ENCODE peak calls at places on chromosomes 12 and 14, in ten cellular contexts. One of them, this sample, is unnamed.

GRCh38 chr12:48000878-48001321 is 3.4 kb downstream of the COL2A1 start:
- DNase-seq in GM12892: no peak
- DNase-seq in PC-3: peak; percentile 73
- DNase-seq in stimulated activated CD4-positive, alpha-beta T cell treated with anti-CD3 and anti-CD28 coated beads, Interleukin-15, amount 100 ng/mL, for 24 hours: peak; percentile 31
- DNase-seq in CD8-positive, alpha-beta T cell: no peak
- DNase-seq in T-cell: no peak
- DNase-seq in GM04504: peak; percentile 24
- DNase-seq in NCI-H1092 treated with DMSO at 0.1 percent for 48 hours: peak; percentile 63
- DNase-seq in NCI-H2081: peak; percentile 28
- DNase-seq in hippocampal formation: no peak
- DNase-seq in this sample: peak; percentile 29

GRCh38 chr12:54463034-54463433 is 10.4 kb downstream of the GTSF1 start:
- DNase-seq in CD8-positive, alpha-beta T cell: no peak
- DNase-seq in GM12892: no peak
- DNase-seq in NCI-H2081: no peak
- DNase-seq in hippocampal formation: no peak
- DNase-seq in PC-3: peak; percentile 46
- DNase-seq in NCI-H1092 treated with DMSO at 0.1 percent for 48 hours: no peak
- DNase-seq in stimulated activated CD4-positive, alpha-beta T cell treated with anti-CD3 and anti-CD28 coated beads, Interleukin-15, amount 100 ng/mL, for 24 hours: no peak
- DNase-seq in T-cell: no peak
- DNase-seq in GM04504: peak; percentile 81
- DNase-seq in this sample: no peak

GRCh38 chr14:104082807-104083206 is 2.7 kb upstream of the ASPG start:
- DNase-seq in NCI-H1092 treated with DMSO at 0.1 percent for 48 hours: no peak
- DNase-seq in hippocampal formation: no peak
- DNase-seq in CD8-positive, alpha-beta T cell: no peak
- DNase-seq in GM04504: no peak
- DNase-seq in T-cell: no peak
- DNase-seq in stimulated activated CD4-positive, alpha-beta T cell treated with anti-CD3 and anti-CD28 coated beads, Interleukin-15, amount 100 ng/mL, for 24 hours: no peak
- DNase-seq in PC-3: no peak
- DNase-seq in NCI-H2081: no peak
- DNase-seq in GM12892: no peak
- DNase-seq in this sample: no peak

GRCh38 chr12:81502912-81503695 is 256.0 kb downstream of the PPFIA2 start:
- DNase-seq in GM12892: no peak
- DNase-seq in NCI-H1092 treated with DMSO at 0.1 percent for 48 hours: no peak
- DNase-seq in GM04504: peak; percentile 9
- DNase-seq in T-cell: no peak
- DNase-seq in hippocampal formation: no peak
- DNase-seq in stimulated activated CD4-positive, alpha-beta T cell treated with anti-CD3 and anti-CD28 coated beads, Interleukin-15, amount 100 ng/mL, for 24 hours: no peak
- DNase-seq in NCI-H2081: no peak
- DNase-seq in PC-3: peak; percentile 20
- DNase-seq in CD8-positive, alpha-beta T cell: no peak
- DNase-seq in this sample: no peak

GRCh38 chr12:70671698-70672097 is 34.5 kb upstream of the PTPRB start:
- DNase-seq in PC-3: no peak
- DNase-seq in CD8-positive, alpha-beta T cell: no peak
- DNase-seq in stimulated activated CD4-positive, alpha-beta T cell treated with anti-CD3 and anti-CD28 coated beads, Interleukin-15, amount 100 ng/mL, for 24 hours: no peak
- DNase-seq in NCI-H1092 treated with DMSO at 0.1 percent for 48 hours: no peak
- DNase-seq in NCI-H2081: no peak
- DNase-seq in GM04504: no peak
- DNase-seq in hippocampal formation: no peak
- DNase-seq in T-cell: no peak
- DNase-seq in GM12892: no peak
- DNase-seq in this sample: no peak

GRCh38 chr14:29039171-29039570 is 272.6 kb downstream of the FOXG1 start:
- DNase-seq in stimulated activated CD4-positive, alpha-beta T cell treated with anti-CD3 and anti-CD28 coated beads, Interleukin-15, amount 100 ng/mL, for 24 hours: no peak
- DNase-seq in hippocampal formation: no peak
- DNase-seq in PC-3: peak; percentile 11
- DNase-seq in NCI-H2081: peak; percentile 10
- DNase-seq in GM04504: peak; percentile 21
- DNase-seq in NCI-H1092 treated with DMSO at 0.1 percent for 48 hours: no peak
- DNase-seq in CD8-positive, alpha-beta T cell: no peak
- DNase-seq in GM12892: no peak
- DNase-seq in T-cell: no peak
- DNase-seq in this sample: no peak

GRCh38 chr14:49769171-49769570 is 1.2 kb downstream of the KLHDC2 start:
- DNase-seq in stimulated activated CD4-positive, alpha-beta T cell treated with anti-CD3 and anti-CD28 coated beads, Interleukin-15, amount 100 ng/mL, for 24 hours: no peak
- DNase-seq in NCI-H2081: no peak
- DNase-seq in GM04504: no peak
- DNase-seq in PC-3: peak; percentile 81
- DNase-seq in CD8-positive, alpha-beta T cell: no peak
- DNase-seq in NCI-H1092 treated with DMSO at 0.1 percent for 48 hours: no peak
- DNase-seq in hippocampal formation: no peak
- DNase-seq in T-cell: no peak
- DNase-seq in GM12892: no peak
- DNase-seq in this sample: no peak

GRCh38 chr14:29799718-29800117 is 127.9 kb downstream of the PRKD1 start:
- DNase-seq in GM12892: no peak
- DNase-seq in stimulated activated CD4-positive, alpha-beta T cell treated with anti-CD3 and anti-CD28 coated beads, Interleukin-15, amount 100 ng/mL, for 24 hours: no peak
- DNase-seq in T-cell: no peak
- DNase-seq in hippocampal formation: no peak
- DNase-seq in NCI-H1092 treated with DMSO at 0.1 percent for 48 hours: no peak
- DNase-seq in NCI-H2081: no peak
- DNase-seq in PC-3: no peak
- DNase-seq in GM04504: no peak
- DNase-seq in CD8-positive, alpha-beta T cell: no peak
- DNase-seq in this sample: no peak

GRCh38 chr14:52553002-52553670 is 500 bp downstream of the GPR137C start:
- DNase-seq in GM12892: peak; percentile 19
- DNase-seq in PC-3: peak; percentile 28
- DNase-seq in hippocampal formation: no peak
- DNase-seq in NCI-H1092 treated with DMSO at 0.1 percent for 48 hours: peak; percentile 63
- DNase-seq in stimulated activated CD4-positive, alpha-beta T cell treated with anti-CD3 and anti-CD28 coated beads, Interleukin-15, amount 100 ng/mL, for 24 hours: peak; percentile 60
- DNase-seq in GM04504: no peak
- DNase-seq in NCI-H2081: peak; percentile 44
- DNase-seq in CD8-positive, alpha-beta T cell: peak; percentile 32
- DNase-seq in T-cell: peak; percentile 47
- DNase-seq in this sample: peak; percentile 53

GRCh38 chr12:52280796-52281560 is 6.5 kb downstream of the KRT86 start:
- DNase-seq in GM12892: no peak
- DNase-seq in CD8-positive, alpha-beta T cell: no peak
- DNase-seq in GM04504: peak; percentile 94
- DNase-seq in NCI-H1092 treated with DMSO at 0.1 percent for 48 hours: no peak
- DNase-seq in PC-3: peak; percentile 99
- DNase-seq in hippocampal formation: no peak
- DNase-seq in NCI-H2081: no peak
- DNase-seq in stimulated activated CD4-positive, alpha-beta T cell treated with anti-CD3 and anti-CD28 coated beads, Interleukin-15, amount 100 ng/mL, for 24 hours: no peak
- DNase-seq in T-cell: no peak
- DNase-seq in this sample: no peak

GRCh38 chr12:8038659-8039114 is 6.2 kb downstream of the FOXJ2 start:
- DNase-seq in NCI-H2081: peak; percentile 91
- DNase-seq in GM04504: peak; percentile 40
- DNase-seq in PC-3: no peak
- DNase-seq in GM12892: no peak
- DNase-seq in T-cell: no peak
- DNase-seq in stimulated activated CD4-positive, alpha-beta T cell treated with anti-CD3 and anti-CD28 coated beads, Interleukin-15, amount 100 ng/mL, for 24 hours: peak; percentile 46
- DNase-seq in CD8-positive, alpha-beta T cell: no peak
- DNase-seq in hippocampal formation: no peak
- DNase-seq in NCI-H1092 treated with DMSO at 0.1 percent for 48 hours: peak; percentile 75
- DNase-seq in this sample: peak; percentile 59

GRCh38 chr14:104688755-104689619 is at the start of gene INF2:
- DNase-seq in NCI-H2081: peak; percentile 51
- DNase-seq in GM04504: no peak
- DNase-seq in hippocampal formation: peak; percentile 63
- DNase-seq in GM12892: peak; percentile 95
- DNase-seq in T-cell: peak; percentile 53
- DNase-seq in CD8-positive, alpha-beta T cell: peak; percentile 27
- DNase-seq in PC-3: peak; percentile 74
- DNase-seq in stimulated activated CD4-positive, alpha-beta T cell treated with anti-CD3 and anti-CD28 coated beads, Interleukin-15, amount 100 ng/mL, for 24 hours: peak; percentile 69
- DNase-seq in NCI-H1092 treated with DMSO at 0.1 percent for 48 hours: peak; percentile 69
- DNase-seq in this sample: peak; percentile 61

GRCh38 chr14:94884616-94885230 is 114.8 kb upstream of the GSC start:
- DNase-seq in T-cell: no peak
- DNase-seq in PC-3: no peak
- DNase-seq in CD8-positive, alpha-beta T cell: no peak
- DNase-seq in stimulated activated CD4-positive, alpha-beta T cell treated with anti-CD3 and anti-CD28 coated beads, Interleukin-15, amount 100 ng/mL, for 24 hours: no peak
- DNase-seq in GM12892: no peak
- DNase-seq in GM04504: no peak
- DNase-seq in hippocampal formation: no peak
- DNase-seq in NCI-H1092 treated with DMSO at 0.1 percent for 48 hours: no peak
- DNase-seq in NCI-H2081: no peak
- DNase-seq in this sample: no peak

GRCh38 chr14:23182372-23183014 is 967 bp downstream of the SLC7A8 start:
- DNase-seq in CD8-positive, alpha-beta T cell: peak; percentile 27
- DNase-seq in NCI-H2081: no peak
- DNase-seq in T-cell: peak; percentile 14
- DNase-seq in GM04504: no peak
- DNase-seq in PC-3: peak; percentile 35
- DNase-seq in stimulated activated CD4-positive, alpha-beta T cell treated with anti-CD3 and anti-CD28 coated beads, Interleukin-15, amount 100 ng/mL, for 24 hours: peak; percentile 62
- DNase-seq in GM12892: no peak
- DNase-seq in hippocampal formation: no peak
- DNase-seq in NCI-H1092 treated with DMSO at 0.1 percent for 48 hours: no peak
- DNase-seq in this sample: peak; percentile 52

GRCh38 chr14:21723431-21724045 is 49.9 kb upstream of the OR4E1 start:
- DNase-seq in GM04504: no peak
- DNase-seq in T-cell: peak; percentile 21
- DNase-seq in stimulated activated CD4-positive, alpha-beta T cell treated with anti-CD3 and anti-CD28 coated beads, Interleukin-15, amount 100 ng/mL, for 24 hours: peak; percentile 56
- DNase-seq in PC-3: peak; percentile 32
- DNase-seq in NCI-H1092 treated with DMSO at 0.1 percent for 48 hours: peak; percentile 9
- DNase-seq in GM12892: no peak
- DNase-seq in CD8-positive, alpha-beta T cell: peak; percentile 9
- DNase-seq in hippocampal formation: no peak
- DNase-seq in NCI-H2081: peak; percentile 2
- DNase-seq in this sample: peak; percentile 63

GRCh38 chr12:104722541-104723534 is 235.3 kb downstream of the SLC41A2 start:
- DNase-seq in PC-3: no peak
- DNase-seq in GM12892: no peak
- DNase-seq in CD8-positive, alpha-beta T cell: no peak
- DNase-seq in NCI-H2081: no peak
- DNase-seq in hippocampal formation: no peak
- DNase-seq in stimulated activated CD4-positive, alpha-beta T cell treated with anti-CD3 and anti-CD28 coated beads, Interleukin-15, amount 100 ng/mL, for 24 hours: no peak
- DNase-seq in T-cell: no peak
- DNase-seq in NCI-H1092 treated with DMSO at 0.1 percent for 48 hours: peak; percentile 32
- DNase-seq in GM04504: no peak
- DNase-seq in this sample: no peak

GRCh38 chr12:107600596-107601144 is 84.9 kb upstream of the PWP1 start:
- DNase-seq in PC-3: no peak
- DNase-seq in NCI-H2081: no peak
- DNase-seq in stimulated activated CD4-positive, alpha-beta T cell treated with anti-CD3 and anti-CD28 coated beads, Interleukin-15, amount 100 ng/mL, for 24 hours: no peak
- DNase-seq in GM04504: no peak
- DNase-seq in NCI-H1092 treated with DMSO at 0.1 percent for 48 hours: no peak
- DNase-seq in CD8-positive, alpha-beta T cell: no peak
- DNase-seq in GM12892: no peak
- DNase-seq in T-cell: no peak
- DNase-seq in hippocampal formation: peak; percentile 10
- DNase-seq in this sample: no peak

This sample was measured in activated CD4-positive, alpha-beta memory T cell treated with anti-CD3 and anti-CD28 coated beads for 36 hours.